ENCODE peak calls at places on chromosomes 13 and 19, in six cellular contexts. One of them, this sample, is unnamed. For H3K9me3 and H3K27me3, the result is how much of the 10 kb centered on the place peaks cover.

GRCh38 chr19:23822735-23823134 is 64.0 kb upstream of the ZNF681 start:
- DNase-seq in psoas muscle: no peak
- DNase-seq in right atrium auricular region: no peak
- DNase-seq in testis: no peak
- DNase-seq in left lung: no peak
- DNase-seq in CD8-positive, alpha-beta T cell: no peak
- DNase-seq in this sample: no peak

GRCh38 chr19:30167976-30168635 is 204.1 kb upstream of the ZNF536 start:
- DNase-seq in psoas muscle: no peak
- DNase-seq in right atrium auricular region: peak
- DNase-seq in testis: no peak
- DNase-seq in left lung: no peak
- DNase-seq in CD8-positive, alpha-beta T cell: no peak
- DNase-seq in this sample: no peak

GRCh38 chr13:112248909-112249592 is 127.1 kb upstream of the SPACA7 start:
- DNase-seq in psoas muscle: no peak
- DNase-seq in right atrium auricular region: peak
- DNase-seq in testis: peak
- DNase-seq in left lung: no peak
- DNase-seq in CD8-positive, alpha-beta T cell: no peak
- DNase-seq in this sample: no peak

GRCh38 chr19:1492474-1493006 is 1.6 kb downstream of the REEP6 start:
- DNase-seq in psoas muscle: no peak
- DNase-seq in right atrium auricular region: no peak
- DNase-seq in testis: no peak
- DNase-seq in left lung: no peak
- DNase-seq in CD8-positive, alpha-beta T cell: no peak
- DNase-seq in this sample: no peak

GRCh38 chr13:75855847-75856246 is 219.7 kb downstream of the LMO7 start:
- DNase-seq in psoas muscle: no peak
- DNase-seq in right atrium auricular region: no peak
- DNase-seq in testis: no peak
- DNase-seq in left lung: no peak
- DNase-seq in CD8-positive, alpha-beta T cell: no peak
- DNase-seq in this sample: no peak

GRCh38 chr13:52127378-52127777 is 1.5 kb downstream of the NEK5 start:
- DNase-seq in psoas muscle: no peak
- DNase-seq in right atrium auricular region: no peak
- DNase-seq in testis: no peak
- DNase-seq in left lung: no peak
- DNase-seq in CD8-positive, alpha-beta T cell: no peak
- DNase-seq in this sample: no peak

GRCh38 chr13:81133066-81133465 is 792.1 kb upstream of the SPRY2 start:
- DNase-seq in psoas muscle: no peak
- DNase-seq in right atrium auricular region: no peak
- DNase-seq in testis: no peak
- DNase-seq in left lung: no peak
- DNase-seq in CD8-positive, alpha-beta T cell: no peak
- DNase-seq in this sample: no peak

GRCh38 chr13:21015284-21015683 is 46.1 kb downstream of the LATS2 start:
- DNase-seq in psoas muscle: no peak
- DNase-seq in right atrium auricular region: no peak
- DNase-seq in testis: no peak
- DNase-seq in left lung: no peak
- DNase-seq in CD8-positive, alpha-beta T cell: no peak
- DNase-seq in this sample: no peak

GRCh38 chr19:34989248-34989797 is 10.8 kb upstream of the GRAMD1A start:
- DNase-seq in psoas muscle: no peak
- DNase-seq in right atrium auricular region: no peak
- DNase-seq in testis: no peak
- DNase-seq in left lung: no peak
- DNase-seq in CD8-positive, alpha-beta T cell: no peak
- DNase-seq in this sample: no peak

GRCh38 chr13:103282571-103283450 is 216.6 kb upstream of the SLC10A2 start:
- DNase-seq in psoas muscle: no peak
- DNase-seq in right atrium auricular region: no peak
- DNase-seq in testis: no peak
- DNase-seq in left lung: no peak
- DNase-seq in CD8-positive, alpha-beta T cell: no peak
- DNase-seq in this sample: no peak

GRCh38 chr13:32428581-32429072 is 697 bp upstream of the N4BP2L1 start:
- DNase-seq in psoas muscle: no peak
- DNase-seq in right atrium auricular region: no peak
- DNase-seq in testis: no peak
- DNase-seq in left lung: no peak
- DNase-seq in CD8-positive, alpha-beta T cell: no peak
- DNase-seq in this sample: no peak

GRCh38 chr19:7168941-7169340 is 99.4 kb downstream of the ZNF557 start:
- DNase-seq in psoas muscle: no peak
- DNase-seq in right atrium auricular region: no peak
- DNase-seq in testis: no peak
- DNase-seq in left lung: no peak
- DNase-seq in CD8-positive, alpha-beta T cell: no peak
- DNase-seq in this sample: no peak

GRCh38 chr13:34421849-34422475 is 520.1 kb upstream of the NBEA start:
- DNase-seq in psoas muscle: no peak
- DNase-seq in right atrium auricular region: no peak
- DNase-seq in testis: no peak
- DNase-seq in left lung: no peak
- DNase-seq in CD8-positive, alpha-beta T cell: no peak
- DNase-seq in this sample: no peak

GRCh38 chr19:601310-601709 is 11.6 kb downstream of the HCN2 start:
- DNase-seq in psoas muscle: no peak
- DNase-seq in right atrium auricular region: no peak
- DNase-seq in testis: no peak
- DNase-seq in left lung: no peak
- DNase-seq in CD8-positive, alpha-beta T cell: no peak
- DNase-seq in this sample: no peak

GRCh38 chr19:38910488-38910887 is 1.5 kb downstream of the CCER2 start:
- DNase-seq in psoas muscle: no peak
- DNase-seq in right atrium auricular region: no peak
- DNase-seq in testis: no peak
- DNase-seq in left lung: no peak
- DNase-seq in CD8-positive, alpha-beta T cell: no peak
- DNase-seq in this sample: no peak

GRCh38 chr19:48271531-48272151 is 1.8 kb downstream of the ZNF114 start:
- DNase-seq in psoas muscle: peak
- DNase-seq in right atrium auricular region: no peak
- DNase-seq in testis: peak
- DNase-seq in left lung: peak
- DNase-seq in CD8-positive, alpha-beta T cell: no peak
- DNase-seq in this sample: no peak

GRCh38 chr13:36981156-36981743 is 17.9 kb downstream of the ALG5 start:
- DNase-seq in psoas muscle: no peak
- DNase-seq in right atrium auricular region: no peak
- DNase-seq in testis: no peak
- DNase-seq in left lung: no peak
- DNase-seq in CD8-positive, alpha-beta T cell: no peak
- DNase-seq in this sample: no peak

GRCh38 chr13:100088282-100088647 is 628 bp upstream of the PCCA start:
- DNase-seq in psoas muscle: no peak
- DNase-seq in right atrium auricular region: no peak
- DNase-seq in testis: no peak
- DNase-seq in left lung: no peak
- DNase-seq in CD8-positive, alpha-beta T cell: no peak
- DNase-seq in this sample: no peak

GRCh38 chr19:12841094-12841493 is 2.8 kb downstream of the MAST1 start:
- DNase-seq in psoas muscle: no peak
- DNase-seq in right atrium auricular region: no peak
- DNase-seq in testis: peak
- DNase-seq in left lung: no peak
- DNase-seq in CD8-positive, alpha-beta T cell: no peak
- DNase-seq in this sample: no peak

GRCh38 chr13:76609643-76610042 is 276.6 kb downstream of the KCTD12 start:
- DNase-seq in psoas muscle: no peak
- DNase-seq in right atrium auricular region: no peak
- DNase-seq in testis: no peak
- DNase-seq in left lung: no peak
- DNase-seq in CD8-positive, alpha-beta T cell: no peak
- DNase-seq in this sample: no peak

GRCh38 chr13:36090592-36090991 is 40.6 kb downstream of the DCLK1 start:
- DNase-seq in psoas muscle: no peak
- DNase-seq in right atrium auricular region: no peak
- DNase-seq in testis: no peak
- DNase-seq in left lung: no peak
- DNase-seq in CD8-positive, alpha-beta T cell: no peak
- DNase-seq in this sample: no peak

GRCh38 chr19:58213075-58213369 is 15.7 kb upstream of the ZNF544 start:
- DNase-seq in psoas muscle: no peak
- DNase-seq in right atrium auricular region: no peak
- DNase-seq in testis: no peak
- DNase-seq in left lung: no peak
- DNase-seq in CD8-positive, alpha-beta T cell: no peak
- DNase-seq in this sample: no peak
- H3K9me3 ChIP-seq in psoas muscle: half or more
- H3K9me3 ChIP-seq in right atrium auricular region: half or more
- H3K9me3 ChIP-seq in testis: under half
- H3K9me3 ChIP-seq in left lung: under half
- H3K9me3 ChIP-seq in CD8-positive, alpha-beta T cell: half or more
- H3K9me3 ChIP-seq in this sample: half or more

GRCh38 chr19:20472854-20473253 is 92.7 kb downstream of the ZNF737 start:
- DNase-seq in psoas muscle: no peak
- DNase-seq in right atrium auricular region: no peak
- DNase-seq in testis: peak
- DNase-seq in left lung: no peak
- DNase-seq in CD8-positive, alpha-beta T cell: no peak
- DNase-seq in this sample: no peak
- H3K4me3 ChIP-seq in psoas muscle: no peak
- H3K4me3 ChIP-seq in right atrium auricular region: no peak
- H3K4me3 ChIP-seq in testis: peak
- H3K4me3 ChIP-seq in left lung: no peak
- H3K4me3 ChIP-seq in CD8-positive, alpha-beta T cell: no peak
- H3K4me3 ChIP-seq in this sample: no peak

GRCh38 chr19:42452590-42452989 is 9.8 kb upstream of the CXCL17 start:
- DNase-seq in psoas muscle: no peak
- DNase-seq in right atrium auricular region: no peak
- DNase-seq in testis: no peak
- DNase-seq in left lung: no peak
- DNase-seq in CD8-positive, alpha-beta T cell: no peak
- DNase-seq in this sample: no peak
- H3K27me3 ChIP-seq in psoas muscle: under half
- H3K27me3 ChIP-seq in right atrium auricular region: under half
- H3K27me3 ChIP-seq in testis: under half
- H3K27me3 ChIP-seq in left lung: under half
- H3K27me3 ChIP-seq in CD8-positive, alpha-beta T cell: under half
- H3K27me3 ChIP-seq in this sample: under half

GRCh38 chr19:50061650-50062049 is 35.8 kb downstream of the ZNF473 start:
- DNase-seq in psoas muscle: no peak
- DNase-seq in right atrium auricular region: no peak
- DNase-seq in testis: no peak
- DNase-seq in left lung: no peak
- DNase-seq in CD8-positive, alpha-beta T cell: no peak
- DNase-seq in this sample: no peak
- H3K9me3 ChIP-seq in psoas muscle: under half
- H3K9me3 ChIP-seq in right atrium auricular region: under half
- H3K9me3 ChIP-seq in testis: under half
- H3K9me3 ChIP-seq in left lung: under half
- H3K9me3 ChIP-seq in CD8-positive, alpha-beta T cell: under half
- H3K9me3 ChIP-seq in this sample: under half

GRCh38 chr19:3466630-3467029 is 13.7 kb downstream of the SMIM24 start:
- DNase-seq in psoas muscle: no peak
- DNase-seq in right atrium auricular region: no peak
- DNase-seq in testis: no peak
- DNase-seq in left lung: no peak
- DNase-seq in CD8-positive, alpha-beta T cell: no peak
- DNase-seq in this sample: no peak
- H3K4me3 ChIP-seq in psoas muscle: no peak
- H3K4me3 ChIP-seq in right atrium auricular region: no peak
- H3K4me3 ChIP-seq in testis: no peak
- H3K4me3 ChIP-seq in left lung: no peak
- H3K4me3 ChIP-seq in CD8-positive, alpha-beta T cell: no peak
- H3K4me3 ChIP-seq in this sample: no peak